ENCODE peak calls at places on chromosomes 13 and 19, in five cellular contexts. P is psoas muscle; I is activated CD8-positive, alpha-beta memory T cell treated with anti-CD3 and anti-CD28 coated beads, Interleukin-2, amount 50 U/mL, for 4 hours; L is endothelial cell of umbilical vein; V is sigmoid colon. Z is an unnamed sample.
A peak's percentile ranks its signal among the peaks of the same experiment; 100 is the strongest.

GRCh38 chr19:45657520-45658163 is 10.4 kb upstream of the GIPR start:
- DNase-seq in P (no peak), I (no peak), L (no peak), V (no peak), Z (no peak)

GRCh38 chr19:17725422-17726078 is 6.3 kb downstream of the MAP1S start:
- DNase-seq in P (no peak), I (no peak), L (no peak), V (no peak), Z (no peak)

GRCh38 chr13:24670174-24670573 is 10.0 kb upstream of the ATP12A start:
- DNase-seq in P (no peak), I (no peak), L (no peak), V (no peak), Z (no peak)

GRCh38 chr19:48874309-48875135 is 2.3 kb downstream of the PPP1R15A start:
- DNase-seq in P (no peak), I (no peak), L (peak; percentile 69), V (no peak), Z (no peak)

GRCh38 chr19:6459356-6460098 is at the start of gene SLC25A23:
- DNase-seq in P (peak; percentile 68), I (peak; percentile 58), L (peak; percentile 75), V (peak; percentile 87), Z (peak; percentile 85)

GRCh38 chr13:24745861-24746617 is 17.9 kb upstream of the RNF17 start:
- DNase-seq in P (no peak), I (no peak), L (no peak), V (no peak), Z (no peak)

GRCh38 chr13:73096173-73097117 is 37.6 kb downstream of the KLF5 start:
- DNase-seq in P (no peak), I (no peak), L (no peak), V (no peak), Z (no peak)

GRCh38 chr19:18086590-18087138 is at the start of gene IL12RB1:
- DNase-seq in P (no peak), I (peak; percentile 50), L (no peak), V (no peak), Z (peak; percentile 80)

GRCh38 chr19:49434907-49435577 is 6.3 kb downstream of the SLC17A7 start:
- DNase-seq in P (no peak), I (no peak), L (no peak), V (no peak), Z (no peak)

GRCh38 chr13:76754414-76754813 is 131.8 kb downstream of the KCTD12 start:
- DNase-seq in P (no peak), I (no peak), L (peak; percentile 90), V (peak; percentile 62), Z (no peak)

GRCh38 chr19:41866284-41866683 is 6.2 kb downstream of the RPS19 start:
- DNase-seq in P (no peak), I (no peak), L (no peak), V (no peak), Z (no peak)

GRCh38 chr13:98796798-98797197 is 44.3 kb upstream of the SLC15A1 start:
- DNase-seq in P (no peak), I (no peak), L (no peak), V (no peak), Z (no peak)

GRCh38 chr19:51751655-51752054 is at the start of gene FPR1:
- DNase-seq in P (no peak), I (no peak), L (no peak), V (no peak), Z (no peak)

GRCh38 chr19:51948979-51949378 is 21.7 kb downstream of the ZNF613 start:
- DNase-seq in P (no peak), I (no peak), L (no peak), V (no peak), Z (peak; percentile 78)

GRCh38 chr13:30844548-30845296 is 61.3 kb upstream of the MEDAG start:
- DNase-seq in P (no peak), I (no peak), L (no peak), V (no peak), Z (no peak)

GRCh38 chr13:76707360-76707759 is 178.8 kb downstream of the KCTD12 start:
- DNase-seq in P (no peak), I (no peak), L (peak; percentile 57), V (no peak), Z (no peak)

GRCh38 chr19:2922987-2923386 is 21.8 kb downstream of the ZNF77 start:
- DNase-seq in P (no peak), I (no peak), L (no peak), V (no peak), Z (no peak)

GRCh38 chr13:23567792-23568480 is 2.3 kb upstream of the TNFRSF19 start:
- DNase-seq in P (no peak), I (no peak), L (no peak), V (no peak), Z (no peak)

GRCh38 chr19:47095707-47096704 is 17.6 kb downstream of the ZC3H4 start:
- DNase-seq in P (peak; percentile 61), I (no peak), L (no peak), V (no peak), Z (peak; percentile 82)

GRCh38 chr13:93420887-93421286 is 194.3 kb downstream of the GPC6 start:
- DNase-seq in P (no peak), I (no peak), L (no peak), V (no peak), Z (no peak)

GRCh38 chr19:18309525-18310064 is 13.3 kb downstream of the LSM4 start:
- DNase-seq in P (no peak), I (no peak), L (no peak), V (no peak), Z (no peak)

GRCh38 chr19:48629599-48630288 is 7.4 kb downstream of the DBP start:
- DNase-seq in P (peak; percentile 73), I (peak; percentile 24), L (peak; percentile 82), V (peak; percentile 87), Z (no peak)

GRCh38 chr13:113468461-113469147 is 15.3 kb upstream of the ADPRHL1 start:
- DNase-seq in P (no peak), I (no peak), L (no peak), V (no peak), Z (no peak)

GRCh38 chr19:40103600-40103999 is 12.9 kb upstream of the ZNF780A start:
- DNase-seq in P (no peak), I (no peak), L (no peak), V (no peak), Z (no peak)

GRCh38 chr19:33406521-33407139 is 33.1 kb downstream of the CEBPG start:
- DNase-seq in P (peak; percentile 68), I (peak; percentile 78), L (peak; percentile 57), V (peak; percentile 83), Z (peak; percentile 89)

GRCh38 chr19:40932008-40932959 is 50.3 kb upstream of the CYP2A7 start:
- DNase-seq in P (no peak), I (no peak), L (no peak), V (no peak), Z (no peak)

GRCh38 chr13:82688400-82688999 is 1193.8 kb downstream of the SLITRK1 start:
- DNase-seq in P (no peak), I (no peak), L (peak; percentile 26), V (no peak), Z (no peak)

GRCh38 chr19:49061445-49061844 is 3.2 kb downstream of the NTF4 start:
- DNase-seq in P (no peak), I (no peak), L (no peak), V (no peak), Z (no peak)

GRCh38 chr13:114032121-114032799 is 58.4 kb upstream of the C13orf46 start:
- DNase-seq in P (no peak), I (no peak), L (peak; percentile 84), V (no peak), Z (no peak)

GRCh38 chr13:113183450-113184129 is 24.9 kb downstream of the PCID2 start:
- DNase-seq in P (no peak), I (no peak), L (peak; percentile 48), V (no peak), Z (no peak)

GRCh38 chr13:44267966-44268365 is 105.7 kb upstream of the SERP2 start:
- DNase-seq in P (no peak), I (no peak), L (no peak), V (no peak), Z (no peak)